ENCODE peak calls at places on chromosome 12, in five cellular contexts. One of them, this sample, is unnamed.

GRCh38 chr12:124764451-124764850 is 99.2 kb downstream of the SCARB1 start:
- DNase-seq in suprapubic skin: no peak
- DNase-seq in fibroblast of lung: peak
- DNase-seq in CD4-positive, alpha-beta T cell: no peak
- DNase-seq in HFFc6: peak
- DNase-seq in this sample: peak

GRCh38 chr12:29278673-29279420 is 102.1 kb downstream of the ERGIC2 start:
- DNase-seq in HFFc6: no peak
- DNase-seq in fibroblast of lung: peak
- DNase-seq in CD4-positive, alpha-beta T cell: no peak
- DNase-seq in suprapubic skin: no peak
- DNase-seq in this sample: no peak

GRCh38 chr12:126069549-126070165 is 1004.4 kb downstream of the AACS start:
- DNase-seq in CD4-positive, alpha-beta T cell: no peak
- DNase-seq in fibroblast of lung: peak
- DNase-seq in HFFc6: peak
- DNase-seq in suprapubic skin: no peak
- DNase-seq in this sample: peak

GRCh38 chr12:123363743-123364531 is 710 bp downstream of the SBNO1 start:
- DNase-seq in suprapubic skin: peak
- DNase-seq in fibroblast of lung: peak
- DNase-seq in HFFc6: no peak
- DNase-seq in CD4-positive, alpha-beta T cell: peak
- DNase-seq in this sample: peak

GRCh38 chr12:52091061-52091460 is 11.6 kb downstream of the SMIM41 start:
- DNase-seq in fibroblast of lung: no peak
- DNase-seq in CD4-positive, alpha-beta T cell: no peak
- DNase-seq in HFFc6: no peak
- DNase-seq in suprapubic skin: no peak
- DNase-seq in this sample: no peak

GRCh38 chr12:107429006-107429698 is 256.4 kb upstream of the PWP1 start:
- DNase-seq in suprapubic skin: no peak
- DNase-seq in HFFc6: no peak
- DNase-seq in CD4-positive, alpha-beta T cell: no peak
- DNase-seq in fibroblast of lung: no peak
- DNase-seq in this sample: no peak

GRCh38 chr12:120688527-120689071 is 1.6 kb downstream of the MLEC start:
- DNase-seq in fibroblast of lung: peak
- DNase-seq in CD4-positive, alpha-beta T cell: no peak
- DNase-seq in suprapubic skin: no peak
- DNase-seq in HFFc6: no peak
- DNase-seq in this sample: peak

GRCh38 chr12:17028348-17028747 is 422.4 kb upstream of the LMO3 start:
- DNase-seq in suprapubic skin: no peak
- DNase-seq in CD4-positive, alpha-beta T cell: no peak
- DNase-seq in fibroblast of lung: no peak
- DNase-seq in HFFc6: no peak
- DNase-seq in this sample: no peak

GRCh38 chr12:52082668-52082987 is 3.1 kb downstream of the SMIM41 start:
- DNase-seq in HFFc6: no peak
- DNase-seq in fibroblast of lung: no peak
- DNase-seq in suprapubic skin: no peak
- DNase-seq in CD4-positive, alpha-beta T cell: no peak
- DNase-seq in this sample: no peak

GRCh38 chr12:53192531-53193021 is 11.9 kb upstream of the CSAD start:
- DNase-seq in suprapubic skin: peak
- DNase-seq in fibroblast of lung: no peak
- DNase-seq in CD4-positive, alpha-beta T cell: no peak
- DNase-seq in HFFc6: no peak
- DNase-seq in this sample: no peak

GRCh38 chr12:27001663-27002062 is 12.5 kb downstream of the TM7SF3 start:
- DNase-seq in suprapubic skin: no peak
- DNase-seq in CD4-positive, alpha-beta T cell: no peak
- DNase-seq in fibroblast of lung: no peak
- DNase-seq in HFFc6: no peak
- DNase-seq in this sample: no peak

DNA sequence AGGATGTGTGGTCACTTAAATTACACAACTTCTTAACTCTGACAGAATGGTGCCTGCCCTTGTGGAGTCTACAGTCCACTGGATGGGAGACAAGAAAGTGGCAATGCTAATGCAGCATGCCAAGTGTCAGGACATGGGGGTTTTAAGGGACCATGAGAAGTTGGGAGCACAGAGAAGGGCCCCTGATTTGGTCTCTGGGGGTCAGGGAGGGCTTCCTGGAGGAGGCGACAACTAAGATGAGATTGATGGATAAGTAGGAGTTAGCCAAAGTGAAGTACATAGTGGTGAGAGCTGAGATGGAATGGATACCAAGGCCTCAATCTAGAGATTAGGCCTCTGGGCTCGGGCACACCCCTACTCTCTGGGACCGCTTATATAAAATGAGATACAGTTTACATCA is 236.7 kb downstream of the CHST11 start:
- DNase-seq in HFFc6: no peak
- DNase-seq in fibroblast of lung: no peak
- DNase-seq in CD4-positive, alpha-beta T cell: no peak
- DNase-seq in suprapubic skin: no peak
- DNase-seq in this sample: no peak
- TF ChIP-seq CTCF in HFFc6: no peak
- TF ChIP-seq CTCF in fibroblast of lung: no peak
- TF ChIP-seq CTCF in CD4-positive, alpha-beta T cell: no peak
- TF ChIP-seq CTCF in suprapubic skin: no peak
- TF ChIP-seq CTCF in this sample: no peak

GRCh38 chr12:110921262-110921661 is 883 bp upstream of the MYL2 start:
- DNase-seq in suprapubic skin: no peak
- DNase-seq in fibroblast of lung: peak
- DNase-seq in HFFc6: peak
- DNase-seq in CD4-positive, alpha-beta T cell: no peak
- DNase-seq in this sample: peak
- TF ChIP-seq CTCF in suprapubic skin: no peak
- TF ChIP-seq CTCF in fibroblast of lung: no peak
- TF ChIP-seq CTCF in HFFc6: no peak
- TF ChIP-seq CTCF in CD4-positive, alpha-beta T cell: no peak
- TF ChIP-seq CTCF in this sample: no peak

DNA sequence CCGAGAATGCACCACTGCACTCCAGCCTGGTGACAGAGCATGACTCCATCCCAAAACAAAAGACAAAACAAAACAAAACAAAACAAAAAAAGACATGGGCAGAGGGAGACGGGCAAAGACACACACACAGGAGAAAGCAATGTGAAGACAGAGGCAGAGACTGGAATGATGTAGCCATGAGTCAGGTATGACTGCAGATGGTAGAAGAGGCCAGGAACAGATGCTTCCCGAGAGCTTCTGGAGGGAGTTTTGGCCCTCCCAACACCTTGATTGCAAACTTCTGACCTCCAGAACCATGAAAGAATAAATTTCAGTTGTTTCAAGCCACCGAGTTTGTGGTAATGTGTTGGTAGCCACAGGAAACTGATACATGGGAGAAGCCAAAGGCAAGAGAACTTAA is 27.1 kb downstream of the VWF start:
- DNase-seq in CD4-positive, alpha-beta T cell: no peak
- DNase-seq in suprapubic skin: peak
- DNase-seq in HFFc6: peak
- DNase-seq in fibroblast of lung: peak
- DNase-seq in this sample: peak
- TF ChIP-seq CTCF in CD4-positive, alpha-beta T cell: no peak
- TF ChIP-seq CTCF in suprapubic skin: no peak
- TF ChIP-seq CTCF in HFFc6: no peak
- TF ChIP-seq CTCF in fibroblast of lung: no peak
- TF ChIP-seq CTCF in this sample: no peak

DNA sequence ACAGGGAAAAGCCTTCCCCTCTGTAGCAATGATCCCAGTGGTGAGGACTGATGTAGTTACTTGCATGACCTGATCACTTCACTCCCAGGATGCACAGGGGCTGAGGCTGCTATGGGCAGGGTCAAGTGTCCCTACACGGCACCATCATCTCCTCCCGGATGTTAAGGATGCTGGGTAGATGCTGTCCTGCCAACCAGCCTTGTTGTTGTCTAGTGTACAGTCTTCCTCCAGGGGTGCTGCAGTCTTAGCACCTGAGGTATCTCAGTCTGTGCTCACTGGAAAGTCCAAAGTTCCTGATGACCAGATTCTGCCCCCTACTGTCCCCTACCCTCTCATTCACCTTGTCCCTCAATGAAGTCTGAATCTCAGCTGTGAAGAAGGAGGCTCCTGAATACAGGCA is 20.1 kb downstream of the CPM start:
- DNase-seq in CD4-positive, alpha-beta T cell: no peak
- DNase-seq in suprapubic skin: no peak
- DNase-seq in HFFc6: no peak
- DNase-seq in fibroblast of lung: no peak
- DNase-seq in this sample: no peak
- TF ChIP-seq CTCF in CD4-positive, alpha-beta T cell: no peak
- TF ChIP-seq CTCF in suprapubic skin: no peak
- TF ChIP-seq CTCF in HFFc6: peak
- TF ChIP-seq CTCF in fibroblast of lung: no peak
- TF ChIP-seq CTCF in this sample: no peak

GRCh38 chr12:87849074-87849473 is 180.1 kb downstream of the C12orf50 start:
- DNase-seq in CD4-positive, alpha-beta T cell: no peak
- DNase-seq in fibroblast of lung: no peak
- DNase-seq in suprapubic skin: no peak
- DNase-seq in HFFc6: no peak
- DNase-seq in this sample: no peak

GRCh38 chr12:87848248-87848868 is 180.8 kb downstream of the C12orf50 start:
- DNase-seq in fibroblast of lung: peak
- DNase-seq in suprapubic skin: no peak
- DNase-seq in HFFc6: peak
- DNase-seq in CD4-positive, alpha-beta T cell: no peak
- DNase-seq in this sample: peak

GRCh38 chr12:87853448-87854003 is 175.7 kb downstream of the C12orf50 start:
- DNase-seq in HFFc6: no peak
- DNase-seq in fibroblast of lung: no peak
- DNase-seq in CD4-positive, alpha-beta T cell: no peak
- DNase-seq in suprapubic skin: no peak
- DNase-seq in this sample: no peak
- TF ChIP-seq CTCF in HFFc6: no peak
- TF ChIP-seq CTCF in fibroblast of lung: no peak
- TF ChIP-seq CTCF in CD4-positive, alpha-beta T cell: no peak
- TF ChIP-seq CTCF in suprapubic skin: no peak
- TF ChIP-seq CTCF in this sample: no peak

GRCh38 chr12:95054206-95054605 is 19.2 kb downstream of the NR2C1 start:
- DNase-seq in fibroblast of lung: no peak
- DNase-seq in suprapubic skin: no peak
- DNase-seq in HFFc6: no peak
- DNase-seq in CD4-positive, alpha-beta T cell: no peak
- DNase-seq in this sample: no peak

GRCh38 chr12:95051241-95051640 is 22.2 kb downstream of the NR2C1 start:
- DNase-seq in suprapubic skin: no peak
- DNase-seq in fibroblast of lung: peak
- DNase-seq in HFFc6: no peak
- DNase-seq in CD4-positive, alpha-beta T cell: no peak
- DNase-seq in this sample: peak
- TF ChIP-seq CTCF in suprapubic skin: no peak
- TF ChIP-seq CTCF in fibroblast of lung: no peak
- TF ChIP-seq CTCF in HFFc6: no peak
- TF ChIP-seq CTCF in CD4-positive, alpha-beta T cell: no peak
- TF ChIP-seq CTCF in this sample: no peak

DNA sequence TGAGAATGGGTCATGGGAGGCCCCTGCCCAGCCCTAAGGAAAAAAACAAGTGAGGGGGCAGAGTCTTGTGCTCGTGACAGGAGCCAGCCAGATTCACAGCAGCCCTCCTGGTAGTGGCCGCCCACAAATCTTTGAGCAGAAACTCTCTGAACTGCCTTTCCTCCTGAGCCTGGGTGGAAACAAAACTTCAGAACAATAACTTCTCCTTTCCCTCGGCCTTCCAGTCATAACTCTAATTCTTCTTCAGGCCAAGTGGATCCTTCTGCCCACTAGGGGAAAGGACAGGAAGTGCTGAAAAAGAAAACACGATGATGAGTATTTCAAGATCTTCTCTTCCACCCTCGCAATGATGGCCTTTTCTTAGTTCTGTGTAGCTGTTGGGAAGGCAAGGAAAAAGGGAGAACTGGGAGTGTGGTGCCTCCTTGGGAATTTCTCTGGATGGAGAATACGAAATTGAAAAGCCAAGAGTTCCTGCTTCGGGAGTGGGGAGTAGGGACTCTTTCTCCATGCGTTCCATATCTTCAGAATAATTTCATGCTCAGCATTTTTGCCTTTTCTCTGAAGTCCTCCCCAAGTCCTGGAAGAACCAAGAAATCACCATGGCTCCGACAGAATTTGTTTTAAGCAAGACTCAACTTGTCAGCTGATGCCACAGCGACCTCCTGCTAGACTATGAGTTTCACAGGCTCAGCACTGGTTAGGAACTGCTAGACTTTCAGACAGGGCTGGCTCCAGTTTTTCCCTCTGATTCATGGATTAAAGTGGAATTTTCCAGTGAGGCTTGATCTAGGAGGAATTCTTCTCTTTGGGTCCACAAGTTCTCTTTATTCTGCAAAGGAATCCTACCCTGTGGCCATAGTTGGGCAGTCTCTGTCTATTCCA is 188.9 kb downstream of the CAND1 start:
- DNase-seq in fibroblast of lung: no peak
- DNase-seq in suprapubic skin: no peak
- DNase-seq in HFFc6: no peak
- DNase-seq in CD4-positive, alpha-beta T cell: no peak
- DNase-seq in this sample: no peak
- TF ChIP-seq CTCF in fibroblast of lung: peak
- TF ChIP-seq CTCF in suprapubic skin: peak
- TF ChIP-seq CTCF in HFFc6: peak
- TF ChIP-seq CTCF in CD4-positive, alpha-beta T cell: peak
- TF ChIP-seq CTCF in this sample: peak